ENCODE peak calls at places on chromosomes 2 and 18, in ten cellular contexts. K is SJSA1; X is HFF-Myc; Q is endothelial cell; B is HEK293T; H is mesothelial cell of epicardium; G is stomach; V is NCI-H1417; C is stimulated activated naive B cell treated with anti-CD40 and anti-IgM and Interleukin-4, amounts not matched to agents 10 μg/mL and 1 μg/mL and 100 μg/mL, for 72 hours; M is left ventricle myocardium inferior. O is an unnamed sample.

GRCh38 chr2:128404709-128405466 is 86.2 kb upstream of the HS6ST1 start:
- DNase-seq in K (no peak), X (no peak), Q (no peak), B (no peak), H (no peak), G (peak), V (no peak), C (no peak), M (no peak), O (no peak)

GRCh38 chr2:79259296-79259695 is 99.7 kb upstream of the REG3A start:
- DNase-seq in K (no peak), X (no peak), Q (no peak), B (no peak), H (no peak), G (no peak), V (no peak), C (no peak), M (no peak), O (no peak)

GRCh38 chr2:241558532-241559488 is at the start of gene BOK:
- DNase-seq in K (peak), X (peak), Q (peak), B (no peak), H (no peak), G (peak), V (peak), C (no peak), M (peak), O (peak)

GRCh38 chr2:219829968-219830738 is 202.7 kb downstream of the SLC4A3 start:
- DNase-seq in K (no peak), X (no peak), Q (no peak), B (no peak), H (no peak), G (no peak), V (peak), C (no peak), M (no peak), O (no peak)

GRCh38 chr18:26723986-26724385 is 141.5 kb downstream of the AQP4 start:
- DNase-seq in K (no peak), X (no peak), Q (no peak), B (no peak), H (no peak), G (no peak), V (peak), C (no peak), M (no peak), O (no peak)

GRCh38 chr2:171531291-171531690 is 9.0 kb downstream of the CYBRD1 start:
- DNase-seq in K (peak), X (no peak), Q (no peak), B (no peak), H (no peak), G (no peak), V (no peak), C (no peak), M (no peak), O (peak)

GRCh38 chr2:155310589-155310988 is 612.1 kb downstream of the KCNJ3 start:
- DNase-seq in K (no peak), X (no peak), Q (no peak), B (peak), H (no peak), G (no peak), V (peak), C (no peak), M (no peak), O (no peak)

GRCh38 chr2:226766352-226767055 is 33.1 kb downstream of the IRS1 start:
- DNase-seq in K (no peak), X (no peak), Q (no peak), B (no peak), H (no peak), G (no peak), V (no peak), C (no peak), M (no peak), O (no peak)

GRCh38 chr2:174787485-174788205 is 23.4 kb upstream of the CHRNA1 start:
- DNase-seq in K (peak), X (peak), Q (no peak), B (no peak), H (no peak), G (no peak), V (no peak), C (no peak), M (no peak), O (peak)

GRCh38 chr2:140128909-140129308 is 1348.7 kb upstream of the NXPH2 start:
- DNase-seq in K (no peak), X (no peak), Q (no peak), B (no peak), H (no peak), G (no peak), V (no peak), C (no peak), M (no peak), O (no peak)

GRCh38 chr2:121080013-121080772 is 204.8 kb downstream of the TFCP2L1 start:
- DNase-seq in K (peak), X (peak), Q (peak), B (peak), H (no peak), G (peak), V (peak), C (no peak), M (peak), O (peak)

GRCh38 chr2:8094571-8094970 is 587.3 kb upstream of the ID2 start:
- DNase-seq in K (no peak), X (no peak), Q (no peak), B (no peak), H (no peak), G (no peak), V (no peak), C (no peak), M (no peak), O (peak)

GRCh38 chr18:6056171-6056932 is 161.0 kb upstream of the TMEM200C start:
- DNase-seq in K (peak), X (peak), Q (no peak), B (peak), H (no peak), G (no peak), V (no peak), C (no peak), M (no peak), O (peak)

GRCh38 chr18:74897971-74898657 is 300.4 kb downstream of the ZNF407 start:
- DNase-seq in K (peak), X (peak), Q (no peak), B (no peak), H (no peak), G (no peak), V (no peak), C (no peak), M (no peak), O (peak)

O was measured in Daoy.